ENCODE peak calls at places on chromosomes 13 and 19, in six cellular contexts. One of them, this sample, is unnamed.
A peak's percentile ranks its signal among the peaks of the same experiment; 100 is the strongest.

GRCh38 chr19:30183807-30184490 is 188.2 kb upstream of the ZNF536 start:
- DNase-seq in breast epithelium: no peak
- DNase-seq in stomach: no peak
- DNase-seq in upper lobe of left lung: no peak
- DNase-seq in HCT116: no peak
- DNase-seq in HL-60: no peak
- DNase-seq in this sample: no peak

GRCh38 chr19:18523841-18524240 is 2.0 kb upstream of the ELL start:
- DNase-seq in breast epithelium: no peak
- DNase-seq in stomach: no peak
- DNase-seq in upper lobe of left lung: no peak
- DNase-seq in HCT116: no peak
- DNase-seq in HL-60: no peak
- DNase-seq in this sample: no peak

GRCh38 chr13:38819053-38819452 is 132.2 kb downstream of the FREM2 start:
- DNase-seq in breast epithelium: no peak
- DNase-seq in stomach: peak; percentile 56
- DNase-seq in upper lobe of left lung: no peak
- DNase-seq in HCT116: no peak
- DNase-seq in HL-60: no peak
- DNase-seq in this sample: no peak

GRCh38 chr13:41311607-41312500 is 787 bp downstream of the NAA16 start:
- DNase-seq in breast epithelium: no peak
- DNase-seq in stomach: peak; percentile 49
- DNase-seq in upper lobe of left lung: peak; percentile 50
- DNase-seq in HCT116: no peak
- DNase-seq in HL-60: no peak
- DNase-seq in this sample: peak; percentile 80

GRCh38 chr13:95494082-95494681 is 58.3 kb upstream of the CLDN10 start:
- DNase-seq in breast epithelium: no peak
- DNase-seq in stomach: no peak
- DNase-seq in upper lobe of left lung: no peak
- DNase-seq in HCT116: peak; percentile 62
- DNase-seq in HL-60: no peak
- DNase-seq in this sample: no peak

GRCh38 chr13:36293497-36293896 is 4.1 kb downstream of the CCDC169 start:
- DNase-seq in breast epithelium: no peak
- DNase-seq in stomach: no peak
- DNase-seq in upper lobe of left lung: no peak
- DNase-seq in HCT116: no peak
- DNase-seq in HL-60: no peak
- DNase-seq in this sample: no peak

GRCh38 chr13:29924482-29924884 is 74.1 kb upstream of the UBL3 start:
- DNase-seq in breast epithelium: no peak
- DNase-seq in stomach: no peak
- DNase-seq in upper lobe of left lung: no peak
- DNase-seq in HCT116: no peak
- DNase-seq in HL-60: no peak
- DNase-seq in this sample: no peak

GRCh38 chr19:55340784-55341147 is 1.1 kb downstream of the KMT5C start:
- DNase-seq in breast epithelium: peak; percentile 30
- DNase-seq in stomach: no peak
- DNase-seq in upper lobe of left lung: no peak
- DNase-seq in HCT116: no peak
- DNase-seq in HL-60: no peak
- DNase-seq in this sample: no peak

GRCh38 chr19:18349524-18350128 is 9.2 kb downstream of the PGPEP1 start:
- DNase-seq in breast epithelium: no peak
- DNase-seq in stomach: peak; percentile 67
- DNase-seq in upper lobe of left lung: peak; percentile 68
- DNase-seq in HCT116: no peak
- DNase-seq in HL-60: no peak
- DNase-seq in this sample: no peak

GRCh38 chr13:78478183-78478582 is 125.2 kb downstream of the POU4F1 start:
- DNase-seq in breast epithelium: no peak
- DNase-seq in stomach: no peak
- DNase-seq in upper lobe of left lung: no peak
- DNase-seq in HCT116: no peak
- DNase-seq in HL-60: no peak
- DNase-seq in this sample: no peak

GRCh38 chr19:30419581-30420180 is 47.5 kb downstream of the ZNF536 start:
- DNase-seq in breast epithelium: no peak
- DNase-seq in stomach: no peak
- DNase-seq in upper lobe of left lung: no peak
- DNase-seq in HCT116: no peak
- DNase-seq in HL-60: no peak
- DNase-seq in this sample: no peak

GRCh38 chr13:31706105-31706504 is 33.2 kb upstream of the RXFP2 start:
- DNase-seq in breast epithelium: no peak
- DNase-seq in stomach: peak; percentile 26
- DNase-seq in upper lobe of left lung: no peak
- DNase-seq in HCT116: no peak
- DNase-seq in HL-60: no peak
- DNase-seq in this sample: no peak

GRCh38 chr19:14413765-14414171 is 5.4 kb downstream of the DDX39A start:
- DNase-seq in breast epithelium: no peak
- DNase-seq in stomach: no peak
- DNase-seq in upper lobe of left lung: no peak
- DNase-seq in HCT116: no peak
- DNase-seq in HL-60: no peak
- DNase-seq in this sample: no peak

GRCh38 chr13:106619688-106620555 is 52.0 kb upstream of the ARGLU1 start:
- DNase-seq in breast epithelium: no peak
- DNase-seq in stomach: no peak
- DNase-seq in upper lobe of left lung: peak; percentile 43
- DNase-seq in HCT116: peak; percentile 44
- DNase-seq in HL-60: no peak
- DNase-seq in this sample: no peak

GRCh38 chr19:801861-802496 is 4.7 kb downstream of the PTBP1 start:
- DNase-seq in breast epithelium: peak; percentile 48
- DNase-seq in stomach: peak; percentile 60
- DNase-seq in upper lobe of left lung: peak; percentile 74
- DNase-seq in HCT116: no peak
- DNase-seq in HL-60: peak; percentile 47
- DNase-seq in this sample: no peak

GRCh38 chr19:3506384-3507340 is 551 bp downstream of the FZR1 start:
- DNase-seq in breast epithelium: peak; percentile 43
- DNase-seq in stomach: peak; percentile 30
- DNase-seq in upper lobe of left lung: peak; percentile 30
- DNase-seq in HCT116: no peak
- DNase-seq in HL-60: no peak
- DNase-seq in this sample: no peak

GRCh38 chr19:10975374-10976036 is 14.7 kb downstream of the SMARCA4 start:
- DNase-seq in breast epithelium: no peak
- DNase-seq in stomach: peak; percentile 67
- DNase-seq in upper lobe of left lung: peak; percentile 29
- DNase-seq in HCT116: no peak
- DNase-seq in HL-60: no peak
- DNase-seq in this sample: no peak

GRCh38 chr13:49062297-49062896 is 86.7 kb downstream of the FNDC3A start:
- DNase-seq in breast epithelium: no peak
- DNase-seq in stomach: no peak
- DNase-seq in upper lobe of left lung: no peak
- DNase-seq in HCT116: no peak
- DNase-seq in HL-60: no peak
- DNase-seq in this sample: no peak

GRCh38 chr13:42740753-42741152 is 40.6 kb upstream of the FAM216B start:
- DNase-seq in breast epithelium: no peak
- DNase-seq in stomach: peak; percentile 73
- DNase-seq in upper lobe of left lung: peak; percentile 68
- DNase-seq in HCT116: peak; percentile 7
- DNase-seq in HL-60: peak; percentile 21
- DNase-seq in this sample: no peak

GRCh38 chr13:42495256-42495655 is 78.7 kb upstream of the TNFSF11 start:
- DNase-seq in breast epithelium: no peak
- DNase-seq in stomach: no peak
- DNase-seq in upper lobe of left lung: no peak
- DNase-seq in HCT116: no peak
- DNase-seq in HL-60: no peak
- DNase-seq in this sample: no peak

GRCh38 chr19:41997121-41997850 is 3.3 kb upstream of the ATP1A3 start:
- DNase-seq in breast epithelium: no peak
- DNase-seq in stomach: peak; percentile 43
- DNase-seq in upper lobe of left lung: peak; percentile 29
- DNase-seq in HCT116: no peak
- DNase-seq in HL-60: no peak
- DNase-seq in this sample: no peak

GRCh38 chr19:9709305-9709704 is 34.4 kb upstream of the ZNF562 start:
- DNase-seq in breast epithelium: no peak
- DNase-seq in stomach: no peak
- DNase-seq in upper lobe of left lung: no peak
- DNase-seq in HCT116: no peak
- DNase-seq in HL-60: no peak
- DNase-seq in this sample: no peak

GRCh38 chr19:43643326-43643725 is 3.7 kb upstream of the CADM4 start:
- DNase-seq in breast epithelium: no peak
- DNase-seq in stomach: no peak
- DNase-seq in upper lobe of left lung: no peak
- DNase-seq in HCT116: no peak
- DNase-seq in HL-60: no peak
- DNase-seq in this sample: no peak

GRCh38 chr19:16896098-16896912 is 7.5 kb downstream of the F2RL3 start:
- DNase-seq in breast epithelium: no peak
- DNase-seq in stomach: no peak
- DNase-seq in upper lobe of left lung: no peak
- DNase-seq in HCT116: no peak
- DNase-seq in HL-60: no peak
- DNase-seq in this sample: no peak

GRCh38 chr19:4042731-4043082 is 24.0 kb downstream of the ZBTB7A start:
- DNase-seq in breast epithelium: peak; percentile 53
- DNase-seq in stomach: peak; percentile 89
- DNase-seq in upper lobe of left lung: peak; percentile 66
- DNase-seq in HCT116: no peak
- DNase-seq in HL-60: no peak
- DNase-seq in this sample: no peak

DNA sequence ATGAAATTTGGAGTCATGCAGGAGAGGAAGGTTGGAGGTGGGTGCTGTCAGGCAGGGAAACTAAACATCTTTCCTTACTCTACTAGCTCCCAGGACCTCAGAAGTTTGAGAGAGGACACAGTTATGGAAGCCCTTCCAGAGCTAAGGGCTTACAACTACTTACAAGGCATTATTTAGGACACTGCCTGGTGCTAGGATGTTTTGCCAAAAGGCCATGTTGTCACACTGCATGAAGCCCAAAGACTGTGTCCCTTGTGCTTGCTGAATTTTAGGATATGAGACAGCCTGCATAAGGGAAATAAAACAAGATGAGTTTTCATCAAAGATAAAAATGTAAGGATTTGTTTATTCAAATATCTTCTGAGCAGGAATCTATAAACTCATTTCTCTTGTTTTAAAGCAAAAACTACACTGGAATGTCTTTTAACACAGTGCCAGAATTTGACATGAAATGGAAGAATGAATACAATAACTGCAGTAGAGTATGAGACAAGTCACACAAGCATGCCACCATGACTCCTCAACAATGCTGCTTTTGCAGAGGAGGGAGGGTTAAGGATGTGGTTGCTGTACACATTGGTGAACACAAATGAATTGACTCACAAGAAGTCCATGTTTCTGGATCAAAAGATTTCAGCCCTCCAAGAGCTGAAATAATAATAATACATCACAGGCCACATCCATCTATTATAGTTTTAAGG is 258.4 kb downstream of the SPRY2 start:
- DNase-seq in breast epithelium: no peak
- DNase-seq in stomach: no peak
- DNase-seq in upper lobe of left lung: no peak
- DNase-seq in HCT116: no peak
- DNase-seq in HL-60: no peak
- DNase-seq in this sample: no peak
- H3K27ac ChIP-seq in breast epithelium: peak overlapping the region; percentile 68
- H3K27ac ChIP-seq in stomach: no peak overlapping the region
- H3K27ac ChIP-seq in upper lobe of left lung: no peak overlapping the region
- H3K27ac ChIP-seq in HCT116: no peak overlapping the region
- H3K27ac ChIP-seq in HL-60: no peak overlapping the region
- H3K27ac ChIP-seq in this sample: no peak overlapping the region

GRCh38 chr13:113421673-113422270 is 31.5 kb downstream of the ADPRHL1 start:
- DNase-seq in breast epithelium: no peak
- DNase-seq in stomach: no peak
- DNase-seq in upper lobe of left lung: no peak
- DNase-seq in HCT116: no peak
- DNase-seq in HL-60: no peak
- DNase-seq in this sample: no peak
- H3K4me3 ChIP-seq in breast epithelium: no peak overlapping the region
- H3K4me3 ChIP-seq in stomach: no peak overlapping the region
- H3K4me3 ChIP-seq in upper lobe of left lung: no peak overlapping the region
- H3K4me3 ChIP-seq in HCT116: no peak overlapping the region
- H3K4me3 ChIP-seq in HL-60: no peak overlapping the region
- H3K4me3 ChIP-seq in this sample: no peak overlapping the region

GRCh38 chr19:1864480-1865171 is 1.2 kb upstream of the KLF16 start:
- DNase-seq in breast epithelium: no peak
- DNase-seq in stomach: peak; percentile 73
- DNase-seq in upper lobe of left lung: peak; percentile 82
- DNase-seq in HCT116: no peak
- DNase-seq in HL-60: peak; percentile 78
- DNase-seq in this sample: peak; percentile 84
- TF ChIP-seq POLR2AphosphoS5 in breast epithelium: peak; percentile 0
- TF ChIP-seq POLR2AphosphoS5 in stomach: no peak
- TF ChIP-seq POLR2AphosphoS5 in upper lobe of left lung: no peak
- TF ChIP-seq POLR2AphosphoS5 in HCT116: peak; percentile 34
- TF ChIP-seq POLR2AphosphoS5 in HL-60: no peak
- TF ChIP-seq POLR2AphosphoS5 in this sample: no peak

DNA sequence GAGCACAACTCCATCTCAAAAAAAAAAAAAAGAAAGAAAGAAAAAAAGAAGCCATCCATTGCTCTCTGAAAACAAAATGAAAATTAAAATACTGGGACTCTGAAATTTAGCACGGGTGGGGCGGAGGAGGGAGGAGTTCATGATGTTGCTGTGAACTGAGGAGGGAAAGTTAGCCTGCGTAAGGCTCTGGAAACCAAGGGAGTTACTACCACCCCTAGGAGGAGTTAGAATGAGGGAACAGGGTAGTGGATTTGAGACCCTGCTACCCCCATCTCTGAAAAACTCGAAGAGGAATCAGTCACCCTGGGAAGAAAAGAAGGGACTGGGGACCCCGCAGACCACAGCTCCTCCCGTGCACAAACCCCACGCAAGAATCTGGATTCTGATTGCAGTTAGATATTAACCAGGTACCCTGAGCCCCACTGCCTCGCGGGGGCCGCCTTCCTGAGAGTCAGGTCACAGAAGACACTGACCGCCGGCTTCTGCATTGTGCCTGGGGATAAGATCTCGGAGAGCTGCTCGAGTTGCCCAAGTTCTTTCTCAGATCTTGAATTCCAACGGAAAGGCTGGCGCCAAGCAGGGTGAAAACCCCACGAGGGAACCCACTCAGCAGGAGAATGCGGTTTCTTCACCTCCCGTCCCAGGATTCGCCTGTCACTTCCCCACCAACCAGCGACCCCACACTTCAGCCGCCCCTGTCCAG is 941 bp downstream of the ZNF442 start:
- DNase-seq in breast epithelium: no peak
- DNase-seq in stomach: no peak
- DNase-seq in upper lobe of left lung: peak; percentile 28
- DNase-seq in HCT116: no peak
- DNase-seq in HL-60: no peak
- DNase-seq in this sample: peak; percentile 66
- H3K27ac ChIP-seq in breast epithelium: peak overlapping the region; percentile 98
- H3K27ac ChIP-seq in stomach: peak overlapping the region; percentile 78
- H3K27ac ChIP-seq in upper lobe of left lung: peak overlapping the region; percentile 83
- H3K27ac ChIP-seq in HCT116: no peak overlapping the region
- H3K27ac ChIP-seq in HL-60: peak overlapping the region; percentile 43
- H3K27ac ChIP-seq in this sample: peak overlapping the region; percentile 84